ENCODE peak calls at places on chromosomes 7 and 10, in seven cellular contexts. One of them, this sample, is unnamed.

GRCh38 chr7:76294344-76295024 is 8.0 kb upstream of the HSPB1 start:
- DNase-seq in HCT116: peak
- DNase-seq in NCI-H774: peak
- DNase-seq in hippocampal formation: peak
- DNase-seq in T1000: peak
- DNase-seq in neural crest cell: peak
- DNase-seq in GM04504: peak
- DNase-seq in this sample: peak

GRCh38 chr10:78981970-78982281 is 86.8 kb upstream of the ZMIZ1 start:
- DNase-seq in HCT116: no peak
- DNase-seq in NCI-H774: no peak
- DNase-seq in hippocampal formation: no peak
- DNase-seq in T1000: no peak
- DNase-seq in neural crest cell: no peak
- DNase-seq in GM04504: no peak
- DNase-seq in this sample: no peak

GRCh38 chr7:21020667-21021066 is 234.0 kb upstream of the SP8 start:
- DNase-seq in HCT116: no peak
- DNase-seq in NCI-H774: no peak
- DNase-seq in hippocampal formation: no peak
- DNase-seq in T1000: no peak
- DNase-seq in neural crest cell: no peak
- DNase-seq in GM04504: no peak
- DNase-seq in this sample: no peak

GRCh38 chr7:101555921-101556275 is 73.2 kb downstream of the MYL10 start:
- DNase-seq in HCT116: no peak
- DNase-seq in NCI-H774: no peak
- DNase-seq in hippocampal formation: no peak
- DNase-seq in T1000: no peak
- DNase-seq in neural crest cell: no peak
- DNase-seq in GM04504: no peak
- DNase-seq in this sample: no peak

GRCh38 chr7:157521752-157522151 is 184.9 kb downstream of the DNAJB6 start:
- DNase-seq in HCT116: no peak
- DNase-seq in NCI-H774: no peak
- DNase-seq in hippocampal formation: no peak
- DNase-seq in T1000: no peak
- DNase-seq in neural crest cell: no peak
- DNase-seq in GM04504: no peak
- DNase-seq in this sample: no peak

GRCh38 chr7:151632750-151633515 is 113.2 kb upstream of the RHEB start:
- DNase-seq in HCT116: no peak
- DNase-seq in NCI-H774: peak
- DNase-seq in hippocampal formation: peak
- DNase-seq in T1000: no peak
- DNase-seq in neural crest cell: peak
- DNase-seq in GM04504: peak
- DNase-seq in this sample: no peak

GRCh38 chr7:151895695-151896485 is 19.0 kb upstream of the PRKAG2 start:
- DNase-seq in HCT116: no peak
- DNase-seq in NCI-H774: no peak
- DNase-seq in hippocampal formation: no peak
- DNase-seq in T1000: no peak
- DNase-seq in neural crest cell: no peak
- DNase-seq in GM04504: no peak
- DNase-seq in this sample: peak

GRCh38 chr10:132133005-132133404 is 53.7 kb upstream of the DPYSL4 start:
- DNase-seq in HCT116: no peak
- DNase-seq in NCI-H774: no peak
- DNase-seq in hippocampal formation: peak
- DNase-seq in T1000: no peak
- DNase-seq in neural crest cell: peak
- DNase-seq in GM04504: no peak
- DNase-seq in this sample: no peak

GRCh38 chr7:107711301-107711700 is 32.6 kb upstream of the CBLL1 start:
- DNase-seq in HCT116: no peak
- DNase-seq in NCI-H774: no peak
- DNase-seq in hippocampal formation: no peak
- DNase-seq in T1000: no peak
- DNase-seq in neural crest cell: no peak
- DNase-seq in GM04504: no peak
- DNase-seq in this sample: no peak

GRCh38 chr10:16612148-16612742 is 90.6 kb upstream of the C1QL3 start:
- DNase-seq in HCT116: no peak
- DNase-seq in NCI-H774: no peak
- DNase-seq in hippocampal formation: no peak
- DNase-seq in T1000: no peak
- DNase-seq in neural crest cell: peak
- DNase-seq in GM04504: peak
- DNase-seq in this sample: no peak

GRCh38 chr7:137838706-137839315 is 8.0 kb downstream of the DGKI start:
- DNase-seq in HCT116: no peak
- DNase-seq in NCI-H774: no peak
- DNase-seq in hippocampal formation: no peak
- DNase-seq in T1000: no peak
- DNase-seq in neural crest cell: no peak
- DNase-seq in GM04504: no peak
- DNase-seq in this sample: no peak

GRCh38 chr10:99916776-99917175 is 93.0 kb downstream of the DNMBP start:
- DNase-seq in HCT116: no peak
- DNase-seq in NCI-H774: no peak
- DNase-seq in hippocampal formation: no peak
- DNase-seq in T1000: no peak
- DNase-seq in neural crest cell: no peak
- DNase-seq in GM04504: no peak
- DNase-seq in this sample: no peak